ENCODE peak calls at places on chromosome 2, in seven cellular contexts. B is PC-9; Q is DMS153; H is HepG2; I is stimulated activated CD4-positive, alpha-beta T cell treated with anti-CD3 and anti-CD28 coated beads, TNF-alpha, amount 100 ng/mL, for 4 hours; L is GM19239; O is H1. M is an unnamed sample.

GRCh38 chr2:84461310-84461709 is 2.2 kb upstream of the SUCLG1 start:
- DNase-seq in B (no peak), Q (no peak), H (peak), I (no peak), L (no peak), O (no peak), M (peak)

GRCh38 chr2:45770773-45771172 is 119.3 kb downstream of the PRKCE start:
- DNase-seq in B (no peak), Q (no peak), H (no peak), I (no peak), L (no peak), O (no peak), M (no peak)

GRCh38 chr2:30323499-30323898 is 92.2 kb downstream of the LBH start:
- DNase-seq in B (no peak), Q (no peak), H (no peak), I (no peak), L (no peak), O (no peak), M (no peak)

GRCh38 chr2:8459474-8459873 is 222.4 kb upstream of the ID2 start:
- DNase-seq in B (no peak), Q (no peak), H (no peak), I (no peak), L (no peak), O (no peak), M (no peak)

GRCh38 chr2:25343187-25343825 is 1.6 kb upstream of the DNMT3A start:
- DNase-seq in B (no peak), Q (no peak), H (no peak), I (no peak), L (no peak), O (no peak), M (no peak)

GRCh38 chr2:70113396-70114100 is 26.3 kb downstream of the PCBP1 start:
- DNase-seq in B (no peak), Q (no peak), H (no peak), I (no peak), L (no peak), O (no peak), M (no peak)

GRCh38 chr2:98123286-98123685 is 36.3 kb downstream of the VWA3B start:
- DNase-seq in B (no peak), Q (no peak), H (no peak), I (no peak), L (no peak), O (no peak), M (no peak)

GRCh38 chr2:25286025-25286400 is 55.7 kb downstream of the DNMT3A start:
- DNase-seq in B (no peak), Q (no peak), H (no peak), I (no peak), L (peak), O (no peak), M (no peak)

GRCh38 chr2:240997856-240998705 is at the start of gene SNED1:
- DNase-seq in B (peak), Q (peak), H (peak), I (no peak), L (peak), O (no peak), M (peak)

GRCh38 chr2:179877601-179878364 is 16.4 kb upstream of the ZNF385B start:
- DNase-seq in B (no peak), Q (no peak), H (no peak), I (no peak), L (no peak), O (no peak), M (no peak)

GRCh38 chr2:54213082-54213481 is 42.9 kb downstream of the TSPYL6 start:
- DNase-seq in B (no peak), Q (no peak), H (no peak), I (no peak), L (no peak), O (no peak), M (no peak)

GRCh38 chr2:45541450-45541849 is 69.6 kb downstream of the SRBD1 start:
- DNase-seq in B (no peak), Q (no peak), H (no peak), I (no peak), L (no peak), O (no peak), M (no peak)

GRCh38 chr2:88227446-88227845 is 57.3 kb downstream of the THNSL2 start:
- DNase-seq in B (no peak), Q (no peak), H (no peak), I (no peak), L (no peak), O (no peak), M (no peak)

GRCh38 chr2:28356095-28356911 is 36.4 kb upstream of the FOSL2 start:
- DNase-seq in B (peak), Q (peak), H (no peak), I (no peak), L (no peak), O (no peak), M (no peak)

GRCh38 chr2:12701786-12702660 is 14.7 kb upstream of the TRIB2 start:
- DNase-seq in B (peak), Q (no peak), H (no peak), I (no peak), L (no peak), O (no peak), M (no peak)

GRCh38 chr2:233418761-233419625 is 64.7 kb downstream of the DGKD start:
- DNase-seq in B (no peak), Q (peak), H (no peak), I (no peak), L (no peak), O (no peak), M (no peak)

GRCh38 chr2:190856985-190857384 is 23.6 kb upstream of the GLS start:
- DNase-seq in B (no peak), Q (peak), H (no peak), I (no peak), L (no peak), O (no peak), M (no peak)

M was measured in HuH-7.